ENCODE peak calls at places on chromosomes 3 and 15, in six cellular contexts. Z, O, B, Q, S and F are unnamed samples.

GRCh38 chr3:48352546-48352945 is 19.1 kb upstream of the SPINK8 start:
- DNase-seq in Z (no peak), O (no peak), B (no peak), Q (no peak), S (no peak), F (no peak)

GRCh38 chr3:114650808-114651207 is 357.0 kb downstream of the TIGIT start:
- DNase-seq in Z (no peak), O (peak), B (no peak), Q (no peak), S (no peak), F (no peak)

GRCh38 chr3:121948641-121949040 is 54.4 kb downstream of the SLC15A2 start:
- DNase-seq in Z (no peak), O (no peak), B (no peak), Q (no peak), S (no peak), F (no peak)

GRCh38 chr3:14210843-14211594 is 32.4 kb downstream of the LSM3 start:
- DNase-seq in Z (no peak), O (no peak), B (no peak), Q (no peak), S (no peak), F (no peak)

GRCh38 chr3:120988994-120989393 is 81.0 kb downstream of the STXBP5L start:
- DNase-seq in Z (no peak), O (no peak), B (no peak), Q (no peak), S (no peak), F (no peak)

GRCh38 chr3:167837430-167837829 is 101.9 kb downstream of the SERPINI1 start:
- DNase-seq in Z (no peak), O (no peak), B (no peak), Q (no peak), S (no peak), F (no peak)

GRCh38 chr3:170806141-170806540 is 63.9 kb downstream of the RPL22L1 start:
- DNase-seq in Z (no peak), O (no peak), B (no peak), Q (no peak), S (no peak), F (no peak)

GRCh38 chr15:52737720-52738119 is 52.4 kb downstream of the ONECUT1 start:
- DNase-seq in Z (no peak), O (no peak), B (no peak), Q (no peak), S (no peak), F (no peak)

GRCh38 chr3:57783186-57784088 is 27.3 kb downstream of the SLMAP start:
- DNase-seq in Z (no peak), O (peak), B (no peak), Q (no peak), S (no peak), F (no peak)

GRCh38 chr15:96252148-96252547 is 78.4 kb upstream of the NR2F2 start:
- DNase-seq in Z (no peak), O (peak), B (no peak), Q (no peak), S (no peak), F (no peak)

GRCh38 chr15:25737218-25737643 is 125.9 kb downstream of the ATP10A start:
- DNase-seq in Z (no peak), O (no peak), B (no peak), Q (no peak), S (no peak), F (no peak)

GRCh38 chr3:57150097-57150496 is 15.1 kb downstream of the IL17RD start:
- DNase-seq in Z (no peak), O (no peak), B (no peak), Q (no peak), S (no peak), F (no peak)

GRCh38 chr3:124519844-124520243 is 210.4 kb upstream of the UMPS start:
- DNase-seq in Z (no peak), O (no peak), B (no peak), Q (no peak), S (no peak), F (no peak)

GRCh38 chr15:29924750-29925149 is 102.5 kb upstream of the TJP1 start:
- DNase-seq in Z (no peak), O (peak), B (no peak), Q (no peak), S (no peak), F (no peak)

GRCh38 chr3:17151598-17152373 is 267.0 kb downstream of the PLCL2 start:
- DNase-seq in Z (peak), O (no peak), B (peak), Q (no peak), S (no peak), F (peak)

GRCh38 chr15:45497261-45497660 is 25.3 kb downstream of the SLC30A4 start:
- DNase-seq in Z (no peak), O (no peak), B (no peak), Q (no peak), S (no peak), F (no peak)

GRCh38 chr3:152046280-152046679 is 172.8 kb downstream of the SUCNR1 start:
- DNase-seq in Z (no peak), O (no peak), B (no peak), Q (no peak), S (no peak), F (no peak)

GRCh38 chr15:76270876-76271275 is 40.4 kb downstream of the ETFA start:
- DNase-seq in Z (no peak), O (no peak), B (no peak), Q (no peak), S (no peak), F (no peak)

GRCh38 chr15:73922186-73923151 is 3.8 kb upstream of the LOXL1 start:
- DNase-seq in Z (no peak), O (no peak), B (no peak), Q (no peak), S (peak), F (no peak)

GRCh38 chr3:23920151-23920655 is 3.3 kb downstream of the RPL15 start:
- DNase-seq in Z (no peak), O (no peak), B (no peak), Q (no peak), S (no peak), F (no peak)

GRCh38 chr3:192914873-192915272 is 2.8 kb downstream of the MB21D2 start:
- DNase-seq in Z (no peak), O (no peak), B (no peak), Q (no peak), S (no peak), F (no peak)

GRCh38 chr3:120780977-120781376 is 38.4 kb downstream of the GTF2E1 start:
- DNase-seq in Z (no peak), O (peak), B (no peak), Q (no peak), S (no peak), F (no peak)

GRCh38 chr3:42061711-42062408 is 29.3 kb upstream of the TRAK1 start:
- DNase-seq in Z (no peak), O (peak), B (no peak), Q (no peak), S (no peak), F (no peak)

GRCh38 chr3:13219902-13220296 is 146.7 kb upstream of the IQSEC1 start:
- DNase-seq in Z (no peak), O (no peak), B (no peak), Q (peak), S (no peak), F (no peak)

GRCh38 chr15:32743411-32744145 is 25.8 kb downstream of the GREM1 start:
- DNase-seq in Z (no peak), O (no peak), B (no peak), Q (no peak), S (no peak), F (no peak)

GRCh38 chr15:68695061-68695595 is 116.3 kb downstream of the CORO2B start:
- DNase-seq in Z (no peak), O (no peak), B (no peak), Q (no peak), S (no peak), F (no peak)

GRCh38 chr3:158864492-158864891 is 62.6 kb downstream of the MFSD1 start:
- DNase-seq in Z (no peak), O (peak), B (no peak), Q (no peak), S (no peak), F (no peak)

GRCh38 chr3:10145685-10146084 is 4.1 kb downstream of the VHL start:
- DNase-seq in Z (no peak), O (no peak), B (no peak), Q (no peak), S (no peak), F (no peak)

DNA sequence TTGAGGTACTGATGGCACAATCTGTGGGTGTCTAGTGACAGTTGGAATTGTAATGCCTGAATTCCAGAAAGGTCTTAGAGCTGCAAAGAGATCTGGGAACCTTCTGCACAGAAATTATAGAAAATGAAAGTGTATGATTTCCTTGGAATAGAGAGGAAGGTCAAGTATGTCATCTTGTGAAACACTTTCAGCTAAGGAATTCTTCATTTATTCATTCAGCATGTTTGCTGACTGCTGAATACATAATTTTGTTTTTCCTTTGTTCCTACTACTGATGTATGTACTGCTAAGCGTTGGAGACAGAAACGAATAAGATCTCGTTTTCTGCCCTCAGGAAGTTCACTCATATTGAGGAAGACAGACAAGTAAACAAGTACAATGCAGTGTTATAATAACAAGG is 14.4 kb upstream of the IL20RB start:
- DNase-seq in Z (no peak), O (no peak), B (no peak), Q (no peak), S (no peak), F (no peak)
- H3K4me3 ChIP-seq in Z (no peak), O (no peak), B (no peak), Q (no peak), S (no peak), F (no peak)

DNA sequence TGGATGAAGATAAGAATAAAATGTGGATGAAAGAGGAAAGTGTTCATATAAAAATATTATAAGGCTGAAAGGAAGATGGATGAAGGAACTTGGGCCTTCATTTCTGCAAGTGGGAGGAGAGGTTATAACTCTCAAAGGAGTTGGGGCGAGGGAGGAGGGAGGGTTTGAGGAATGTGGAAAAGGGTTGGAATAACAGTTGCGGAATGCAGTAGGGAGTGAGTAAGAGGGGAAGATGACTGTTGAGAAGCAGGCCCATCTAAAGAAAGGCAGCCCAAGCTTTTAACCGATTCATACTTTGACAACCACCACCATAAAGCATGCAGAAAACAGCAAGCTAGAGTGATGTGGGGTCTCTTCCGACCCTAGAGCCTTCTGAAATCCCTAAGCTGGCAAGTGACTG is 8.3 kb upstream of the TM4SF4 start:
- DNase-seq in Z (no peak), O (peak), B (no peak), Q (no peak), S (no peak), F (no peak)
- H3K4me3 ChIP-seq in Z (no peak), O (no peak), B (no peak), Q (no peak), S (no peak), F (no peak)

GRCh38 chr15:34754674-34755418 is at the start of gene GJD2:
- DNase-seq in Z (no peak), O (no peak), B (no peak), Q (no peak), S (no peak), F (no peak)

GRCh38 chr15:34755419-34755773 is 598 bp upstream of the GJD2 start:
- DNase-seq in Z (no peak), O (no peak), B (no peak), Q (no peak), S (no peak), F (no peak)

GRCh38 chr15:34753236-34753894 is 1.4 kb downstream of the GJD2 start:
- DNase-seq in Z (no peak), O (peak), B (no peak), Q (peak), S (no peak), F (peak)

GRCh38 chr15:34757262-34757661 is 2.5 kb upstream of the GJD2 start:
- DNase-seq in Z (no peak), O (no peak), B (no peak), Q (no peak), S (no peak), F (no peak)

GRCh38 chr15:34754171-34754580 is 622 bp downstream of the GJD2 start:
- DNase-seq in Z (no peak), O (no peak), B (no peak), Q (no peak), S (no peak), F (no peak)
- H3K4me3 ChIP-seq in Z (no peak), O (peak), B (no peak), Q (no peak), S (no peak), F (no peak)

DNA sequence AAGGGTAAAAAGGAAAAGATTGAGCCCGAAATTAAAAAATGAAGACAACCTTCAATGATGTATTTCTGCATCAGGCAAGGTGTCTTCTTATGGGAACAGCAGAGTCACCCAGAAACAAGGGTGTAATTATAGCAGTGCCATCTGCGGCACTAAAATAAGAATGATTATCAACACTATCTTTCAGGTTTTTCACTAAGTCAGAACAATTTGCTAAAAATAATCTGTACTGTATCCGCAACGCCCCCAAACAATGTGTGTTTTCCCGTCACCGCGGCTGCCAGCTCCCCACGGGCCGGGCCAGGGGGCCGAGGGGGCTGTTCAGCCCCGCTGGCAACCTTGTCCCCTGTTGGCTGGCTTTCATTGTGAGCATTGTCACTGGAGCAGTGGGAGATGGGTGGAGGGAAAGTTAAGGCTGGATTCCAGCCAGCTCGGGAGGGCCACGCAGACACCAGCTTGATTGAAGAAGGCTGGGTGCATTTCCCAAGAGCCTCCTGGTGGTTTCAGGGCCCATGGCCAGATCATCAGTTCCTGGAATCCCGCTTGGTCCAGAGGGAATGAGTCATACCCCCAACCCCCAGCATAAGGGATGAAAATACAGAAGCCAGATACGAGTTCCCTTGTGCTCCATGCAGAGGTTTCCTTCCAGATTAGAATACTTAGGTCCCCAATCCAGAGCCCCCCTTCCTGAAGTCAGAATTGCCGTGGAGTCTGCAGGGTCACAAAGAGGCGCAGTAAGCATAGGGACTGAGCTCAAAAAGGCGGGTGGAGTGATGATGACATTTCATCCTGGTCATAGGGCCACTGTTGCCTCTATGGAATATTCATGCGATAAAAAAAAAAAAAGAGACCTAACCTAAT is 90.2 kb upstream of the KLF13 start:
- DNase-seq in Z (no peak), O (peak), B (no peak), Q (peak), S (peak), F (no peak)
- H3K4me3 ChIP-seq in Z (no peak), O (no peak), B (no peak), Q (no peak), S (peak), F (no peak)

DNA sequence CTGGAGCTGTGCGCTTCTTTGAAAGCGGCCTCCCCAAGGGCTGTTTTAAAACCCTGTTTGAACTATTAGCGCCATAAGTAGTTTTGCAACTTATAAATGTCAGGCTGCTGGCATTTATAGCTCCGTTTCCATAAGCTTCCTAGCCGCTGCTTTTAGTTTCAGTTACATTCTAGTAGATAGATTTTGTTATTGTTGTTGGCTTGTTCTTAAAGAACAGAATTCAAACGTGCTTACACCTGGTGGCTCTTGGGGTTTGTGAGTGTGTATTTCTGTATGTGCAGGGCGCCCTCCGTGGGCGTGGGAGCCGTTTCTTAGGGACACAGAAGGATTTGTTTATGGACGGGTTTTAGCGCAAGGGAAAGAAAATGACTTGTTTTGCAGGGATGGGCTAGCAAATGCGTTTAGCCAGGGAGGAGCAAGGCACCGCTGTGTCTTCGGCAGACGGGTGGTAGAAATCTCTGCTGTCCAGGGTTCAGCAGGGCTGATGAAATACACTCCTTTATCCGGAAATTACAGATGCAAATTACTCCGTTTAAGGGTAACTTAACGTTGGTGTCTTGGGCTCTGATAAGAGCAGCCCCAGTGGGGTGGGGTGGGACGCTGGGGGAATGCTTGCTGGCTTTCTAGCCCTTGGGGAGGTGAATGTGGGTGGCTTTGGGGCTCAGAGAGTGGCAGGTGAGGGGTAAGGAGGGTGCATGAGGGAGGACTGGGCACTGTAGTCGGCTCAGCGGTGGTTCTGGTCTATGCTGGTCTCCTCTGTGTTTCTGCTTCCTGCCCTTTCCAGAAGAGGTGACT is 701 bp downstream of the SV2B start:
- DNase-seq in Z (no peak), O (no peak), B (no peak), Q (no peak), S (no peak), F (no peak)
- H3K4me3 ChIP-seq in Z (peak), O (peak), B (peak), Q (peak), S (peak), F (peak)

GRCh38 chr15:92932946-92933649 is 33.0 kb downstream of the CHD2 start:
- DNase-seq in Z (no peak), O (no peak), B (no peak), Q (no peak), S (no peak), F (no peak)

GRCh38 chr15:92936138-92936537 is 36.0 kb downstream of the CHD2 start:
- DNase-seq in Z (no peak), O (no peak), B (no peak), Q (no peak), S (no peak), F (no peak)

GRCh38 chr15:92937880-92938279 is 37.8 kb downstream of the CHD2 start:
- DNase-seq in Z (no peak), O (no peak), B (no peak), Q (no peak), S (no peak), F (no peak)

GRCh38 chr15:92936693-92937092 is 36.6 kb downstream of the CHD2 start:
- DNase-seq in Z (no peak), O (no peak), B (no peak), Q (no peak), S (no peak), F (no peak)

GRCh38 chr15:92934706-92935105 is 34.6 kb downstream of the CHD2 start:
- DNase-seq in Z (no peak), O (no peak), B (no peak), Q (no peak), S (no peak), F (no peak)
- H3K4me3 ChIP-seq in Z (no peak), O (no peak), B (no peak), Q (no peak), S (no peak), F (no peak)